ENCODE peak calls at places on chromosomes 3 and 15, in eight cellular contexts. D is heart left ventricle; P is right cardiac atrium; G is upper lobe of right lung; Q is CD4-positive, alpha-beta memory T cell; A is spleen; U is skeletal muscle cell; E is stomach. X is an unnamed sample.

GRCh38 chr15:67678948-67679347 is 136.4 kb downstream of the MAP2K5 start:
- DNase-seq in U (no peak), A (no peak), G (no peak), E (no peak), Q (no peak), D (no peak), P (no peak), X (no peak)

GRCh38 chr3:11162401-11163345 is 8.4 kb downstream of the HRH1 start:
- DNase-seq in G (no peak), A (peak), U (no peak), D (no peak), E (no peak), P (no peak), Q (no peak), X (no peak)

GRCh38 chr3:99720985-99721632 is 82.7 kb downstream of the COL8A1 start:
- DNase-seq in E (no peak), D (no peak), A (no peak), P (peak), U (peak), G (peak), Q (no peak), X (no peak)

GRCh38 chr15:91496754-91497691 is 356.5 kb upstream of the SLCO3A1 start:
- DNase-seq in G (no peak), P (no peak), E (peak), A (no peak), D (no peak), U (no peak), Q (no peak), X (no peak)

GRCh38 chr15:35358824-35359223 is 187.1 kb downstream of the DPH6 start:
- DNase-seq in E (no peak), U (no peak), A (peak), Q (no peak), D (no peak), P (no peak), G (no peak), X (no peak)

GRCh38 chr3:171195686-171196085 is 169.2 kb upstream of the SLC2A2 start:
- DNase-seq in D (no peak), E (no peak), Q (no peak), G (no peak), U (no peak), A (no peak), P (no peak), X (no peak)

GRCh38 chr3:119329551-119329950 is 35.4 kb downstream of the ARHGAP31 start:
- DNase-seq in D (no peak), E (no peak), U (no peak), G (no peak), Q (no peak), A (no peak), P (no peak), X (no peak)

GRCh38 chr15:67105065-67105951 is 39.9 kb downstream of the SMAD3 start:
- DNase-seq in G (no peak), D (no peak), E (peak), P (peak), U (peak), Q (no peak), A (peak), X (peak)

GRCh38 chr3:143068059-143068458 is 51.5 kb upstream of the CHST2 start:
- DNase-seq in Q (no peak), U (no peak), D (no peak), G (no peak), A (no peak), P (no peak), E (no peak), X (no peak)

GRCh38 chr15:50315814-50316630 is 39.0 kb downstream of the GABPB1 start:
- DNase-seq in Q (peak), U (peak), E (no peak), A (no peak), D (no peak), P (no peak), G (no peak), X (no peak)

GRCh38 chr15:70584838-70585706 is 178.3 kb downstream of the UACA start:
- DNase-seq in D (no peak), Q (peak), P (no peak), E (peak), A (peak), G (no peak), U (no peak), X (no peak)

GRCh38 chr3:48184299-48184698 is 3.9 kb downstream of the CDC25A start:
- DNase-seq in E (no peak), P (no peak), Q (no peak), A (no peak), G (no peak), D (no peak), U (no peak), X (no peak)

GRCh38 chr15:95016511-95017219 is 785.3 kb downstream of the MCTP2 start:
- DNase-seq in P (no peak), E (no peak), U (no peak), Q (no peak), G (no peak), D (peak), A (no peak), X (no peak)

GRCh38 chr3:147614210-147614609 is 205.0 kb downstream of the ZIC1 start:
- DNase-seq in P (no peak), Q (no peak), A (no peak), D (no peak), G (no peak), E (no peak), U (no peak), X (no peak)

GRCh38 chr3:194396561-194396896 is 2.5 kb downstream of the GP5 start:
- DNase-seq in E (no peak), D (no peak), G (peak), P (no peak), U (no peak), A (no peak), Q (no peak), X (no peak)
- H3K4me3 ChIP-seq in E (peak), D (peak), G (peak), P (no peak), U (no peak), A (peak), Q (no peak), X (no peak)

DNA sequence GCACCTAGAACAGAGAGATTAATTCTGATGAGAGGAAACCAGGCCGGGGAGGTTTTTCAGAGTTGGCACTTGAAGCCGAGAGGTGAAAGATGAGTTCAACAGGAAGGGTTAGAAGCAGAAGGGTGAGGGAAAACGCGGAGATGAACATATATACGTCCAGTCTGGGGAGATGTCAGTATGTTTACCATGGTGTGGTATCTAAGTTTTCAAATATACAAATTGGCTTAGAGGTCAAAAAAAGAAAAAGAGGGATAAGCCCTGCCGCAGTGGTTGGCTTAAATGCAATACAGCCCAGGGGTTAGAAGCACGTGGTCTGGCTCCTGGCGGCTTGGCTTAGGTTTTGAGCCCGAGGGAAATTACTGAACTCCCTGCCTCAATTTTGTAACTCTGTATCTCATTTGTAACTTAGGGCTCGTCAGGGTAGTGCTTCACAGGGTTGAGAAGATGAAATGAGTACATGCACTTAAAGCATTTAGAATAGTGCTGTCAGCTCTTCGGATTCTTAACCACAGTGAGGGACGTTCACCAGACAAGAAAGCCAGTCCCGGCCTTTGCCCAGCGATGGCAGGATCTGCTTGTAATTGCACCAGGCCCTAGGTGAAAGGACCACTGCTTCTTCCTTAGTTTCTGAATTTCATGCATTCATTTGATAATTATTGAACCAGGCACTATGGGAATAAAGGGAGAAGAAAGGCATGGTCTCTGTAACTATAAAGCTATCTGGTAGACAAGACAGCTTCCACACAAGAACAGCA is 6.4 kb downstream of the HES1 start:
- DNase-seq in D (peak), G (no peak), P (peak), A (no peak), U (no peak), Q (no peak), E (no peak), X (no peak)
- H3K4me3 ChIP-seq in D (peak), G (peak), P (no peak), A (no peak), U (peak), Q (peak), E (no peak), X (no peak)

GRCh38 chr3:160403796-160404510 is 4.5 kb downstream of the SMC4 start:
- DNase-seq in Q (no peak), E (no peak), U (no peak), P (no peak), D (no peak), G (no peak), A (no peak), X (no peak)
- H3K4me3 ChIP-seq in Q (no peak), E (peak), U (no peak), P (peak), D (peak), G (peak), A (peak), X (peak)

GRCh38 chr3:20450611-20451010 is 264.6 kb upstream of the SGO1 start:
- DNase-seq in D (no peak), Q (no peak), A (no peak), U (no peak), G (no peak), P (no peak), E (no peak), X (no peak)
- H3K4me3 ChIP-seq in D (no peak), Q (no peak), A (no peak), U (no peak), G (no peak), P (no peak), E (no peak), X (no peak)

X was measured in AG04449.